ENCODE peak calls at places on chromosomes 6 and 20, in seven cellular contexts. L, R, K, Y, Q, O and S are unnamed samples.
A peak's percentile ranks its signal among the peaks of the same experiment; 100 is the strongest.

GRCh38 chr6:3090013-3090412 is 21.7 kb downstream of the RIPK1 start:
- DNase-seq in Q (no peak), O (no peak), R (no peak), K (no peak), Y (peak; percentile 11), L (no peak), S (no peak)

GRCh38 chr6:142867355-142867801 is 77.6 kb downstream of the HIVEP2 start:
- DNase-seq in K (no peak), R (no peak), Q (no peak), L (no peak), Y (no peak), O (no peak), S (no peak)

GRCh38 chr6:41122373-41122772 is 31.8 kb downstream of the TREML1 start:
- DNase-seq in Q (no peak), Y (peak; percentile 36), K (no peak), R (no peak), O (no peak), L (peak; percentile 23), S (no peak)

GRCh38 chr6:159163901-159164370 is 5.3 kb upstream of the FNDC1 start:
- DNase-seq in K (peak; percentile 47), R (no peak), O (no peak), L (no peak), Y (peak; percentile 80), Q (no peak), S (no peak)

GRCh38 chr6:168206681-168207274 is 112.8 kb downstream of the DACT2 start:
- DNase-seq in L (no peak), O (no peak), K (no peak), Y (no peak), R (no peak), Q (no peak), S (no peak)

GRCh38 chr6:148240866-148241477 is 101.7 kb upstream of the SASH1 start:
- DNase-seq in Q (no peak), L (no peak), K (no peak), R (no peak), O (no peak), Y (peak; percentile 79), S (no peak)

GRCh38 chr6:83474309-83474708 is 38.0 kb upstream of the PRSS35 start:
- DNase-seq in R (no peak), Q (no peak), L (no peak), K (no peak), Y (peak; percentile 6), O (no peak), S (no peak)

GRCh38 chr6:151388997-151389639 is 2.2 kb downstream of the ZBTB2 start:
- DNase-seq in Y (no peak), Q (no peak), K (no peak), L (no peak), R (peak; percentile 73), O (no peak), S (peak; percentile 30)

GRCh38 chr20:51100617-51101016 is 77.7 kb upstream of the KCNG1 start:
- DNase-seq in Q (no peak), Y (no peak), R (no peak), L (no peak), O (no peak), K (no peak), S (no peak)

GRCh38 chr6:11459002-11459658 is 78.4 kb upstream of the TMEM170B start:
- DNase-seq in L (no peak), Y (no peak), R (no peak), Q (peak; percentile 54), K (no peak), O (peak; percentile 37), S (peak; percentile 64)

GRCh38 chr6:64376394-64376793 is 740.8 kb downstream of the PHF3 start:
- DNase-seq in K (peak; percentile 1), L (no peak), Y (no peak), O (no peak), R (no peak), Q (no peak), S (no peak)

GRCh38 chr6:151431336-151431735 is 20.6 kb downstream of the RMND1 start:
- DNase-seq in L (no peak), O (no peak), Y (no peak), Q (no peak), R (no peak), K (no peak), S (no peak)

GRCh38 chr6:80939936-80940335 is 812.5 kb downstream of the TENT5A start:
- DNase-seq in L (no peak), O (no peak), K (no peak), Q (no peak), R (no peak), Y (peak; percentile 51), S (no peak)

GRCh38 chr20:3894796-3895195 is 5.6 kb downstream of the PANK2 start:
- DNase-seq in L (no peak), Q (no peak), R (no peak), Y (no peak), O (no peak), K (no peak), S (no peak)

GRCh38 chr6:137233561-137234504 is 14.6 kb upstream of the IFNGR1 start:
- DNase-seq in Y (peak; percentile 96), K (no peak), R (peak; percentile 95), Q (no peak), O (no peak), L (peak; percentile 74), S (no peak)

GRCh38 chr6:2476376-2476775 is 231.0 kb upstream of the GMDS start:
- DNase-seq in K (peak; percentile 41), R (no peak), Q (no peak), L (peak; percentile 1), Y (peak; percentile 39), O (no peak), S (no peak)

GRCh38 chr6:129683606-129684322 is 26.2 kb downstream of the ARHGAP18 start:
- DNase-seq in O (peak; percentile 72), R (peak; percentile 98), Q (peak; percentile 74), Y (peak; percentile 100), L (peak; percentile 99), K (peak; percentile 93), S (peak; percentile 56)

GRCh38 chr6:47076422-47077344 is 34.6 kb upstream of the ADGRF1 start:
- DNase-seq in O (no peak), Q (no peak), K (no peak), R (no peak), Y (no peak), L (no peak), S (no peak)